ENCODE peak calls at places on chromosomes 6 and 20, in nine cellular contexts. R is upper lobe of right lung; C is left ventricle myocardium inferior; K is trophoblast cell; P is neuronal stem cell; A is testis; E is psoas muscle; O is CD8-positive, alpha-beta memory T cell; M is right atrium auricular region. Q is an unnamed sample.
A peak's percentile ranks its signal among the peaks of the same experiment; 100 is the strongest.

GRCh38 chr6:22828179-22829062 is 259.1 kb downstream of the HDGFL1 start:
- DNase-seq in R (no peak), C (no peak), K (peak; percentile 80), P (peak; percentile 36), A (peak; percentile 38), E (no peak), O (no peak), M (no peak), Q (peak; percentile 81)

GRCh38 chr6:3315068-3315467 is 56.3 kb downstream of the PSMG4 start:
- DNase-seq in R (no peak), C (no peak), K (no peak), P (no peak), A (no peak), E (peak; percentile 15), O (no peak), M (no peak), Q (peak; percentile 22)

GRCh38 chr6:167479967-167480653 is 155.2 kb downstream of the TTLL2 start:
- DNase-seq in R (no peak), C (no peak), K (no peak), P (no peak), A (no peak), E (no peak), O (no peak), M (no peak), Q (peak; percentile 46)

GRCh38 chr20:24492031-24492607 is 22.7 kb downstream of the SYNDIG1 start:
- DNase-seq in R (no peak), C (no peak), K (no peak), P (no peak), A (no peak), E (no peak), O (no peak), M (no peak), Q (peak; percentile 89)

GRCh38 chr6:169725270-169726048 is 1.2 kb upstream of the PHF10 start:
- DNase-seq in R (peak; percentile 75), C (peak; percentile 29), K (peak; percentile 85), P (peak; percentile 78), A (peak; percentile 77), E (peak; percentile 84), O (no peak), M (peak; percentile 83), Q (peak; percentile 82)

GRCh38 chr20:61959301-61959700 is 106.4 kb downstream of the TAF4 start:
- DNase-seq in R (peak; percentile 17), C (no peak), K (no peak), P (no peak), A (peak; percentile 89), E (no peak), O (no peak), M (no peak), Q (peak; percentile 81)

GRCh38 chr20:4325548-4326187 is 310.3 kb upstream of the RNF24 start:
- DNase-seq in R (no peak), C (peak; percentile 17), K (peak; percentile 52), P (no peak), A (peak; percentile 54), E (no peak), O (no peak), M (peak; percentile 30), Q (no peak)

GRCh38 chr6:116330511-116330910 is 40.2 kb upstream of the DSE start:
- DNase-seq in R (no peak), C (no peak), K (no peak), P (no peak), A (no peak), E (no peak), O (no peak), M (no peak), Q (no peak)

GRCh38 chr6:391559-392440 is at the start of gene IRF4:
- DNase-seq in R (no peak), C (no peak), K (no peak), P (peak; percentile 35), A (peak; percentile 55), E (peak; percentile 48), O (peak; percentile 25), M (no peak), Q (peak; percentile 84)

GRCh38 chr20:3929713-3930060 is 40.5 kb downstream of the PANK2 start:
- DNase-seq in R (no peak), C (no peak), K (no peak), P (no peak), A (no peak), E (no peak), O (no peak), M (no peak), Q (no peak)

GRCh38 chr20:16265334-16265733 is 307.9 kb downstream of the KIF16B start:
- DNase-seq in R (no peak), C (no peak), K (no peak), P (no peak), A (no peak), E (no peak), O (no peak), M (no peak), Q (peak; percentile 7)

GRCh38 chr6:1614767-1615650 is 5.3 kb downstream of the FOXC1 start:
- DNase-seq in R (no peak), C (no peak), K (no peak), P (no peak), A (no peak), E (peak; percentile 56), O (no peak), M (no peak), Q (peak; percentile 87)

GRCh38 chr6:73451166-73452106 is 661 bp downstream of the CGAS start:
- DNase-seq in R (peak; percentile 75), C (peak; percentile 32), K (no peak), P (no peak), A (peak; percentile 47), E (peak; percentile 59), O (peak; percentile 37), M (no peak), Q (peak; percentile 63)

GRCh38 chr6:79384845-79385244 is 150.4 kb upstream of the HMGN3 start:
- DNase-seq in R (peak; percentile 73), C (no peak), K (no peak), P (no peak), A (peak; percentile 15), E (no peak), O (no peak), M (no peak), Q (no peak)

GRCh38 chr6:6749791-6750434 is 161.4 kb downstream of the LY86 start:
- DNase-seq in R (peak; percentile 73), C (peak; percentile 44), K (peak; percentile 9), P (no peak), A (peak; percentile 84), E (peak; percentile 90), O (no peak), M (peak; percentile 85), Q (peak; percentile 85)

GRCh38 chr6:87210979-87211378 is 55.6 kb downstream of the ZNF292 start:
- DNase-seq in R (no peak), C (no peak), K (no peak), P (no peak), A (no peak), E (no peak), O (no peak), M (no peak), Q (peak; percentile 58)

GRCh38 chr6:45548657-45549515 is 171.2 kb upstream of the SUPT3H start:
- DNase-seq in R (no peak), C (no peak), K (no peak), P (no peak), A (no peak), E (no peak), O (no peak), M (no peak), Q (no peak)
- H3K4me1 ChIP-seq in R (no peaks in the 10 kb centered on the region), C (no peaks in the 10 kb centered on the region), K (no peaks in the 10 kb centered on the region), P (no peaks in the 10 kb centered on the region), A (peaks cover 8% of the 10 kb centered on the region), E (no peaks in the 10 kb centered on the region), O (no peaks in the 10 kb centered on the region), M (no peaks in the 10 kb centered on the region), Q (no peaks in the 10 kb centered on the region)

GRCh38 chr20:48766205-48766604 is 61.6 kb downstream of the PREX1 start:
- DNase-seq in R (no peak), C (no peak), K (no peak), P (no peak), A (no peak), E (no peak), O (no peak), M (no peak), Q (no peak)
- H3K4me3 ChIP-seq in R (no peak overlapping the region), C (no peak overlapping the region), K (no peak overlapping the region), P (no peak overlapping the region), A (no peak overlapping the region), E (no peak overlapping the region), O (no peak overlapping the region), M (no peak overlapping the region), Q (no peak overlapping the region)

GRCh38 chr6:63742060-63742459 is 106.5 kb downstream of the PHF3 start:
- DNase-seq in R (no peak), C (no peak), K (no peak), P (no peak), A (no peak), E (no peak), O (no peak), M (no peak), Q (no peak)
- H3K4me1 ChIP-seq in R (no peaks in the 10 kb centered on the region), C (no peaks in the 10 kb centered on the region), K (no peaks in the 10 kb centered on the region), P (no peaks in the 10 kb centered on the region), A (no peaks in the 10 kb centered on the region), E (no peaks in the 10 kb centered on the region), O (no peaks in the 10 kb centered on the region), M (no peaks in the 10 kb centered on the region), Q (no peaks in the 10 kb centered on the region)

DNA sequence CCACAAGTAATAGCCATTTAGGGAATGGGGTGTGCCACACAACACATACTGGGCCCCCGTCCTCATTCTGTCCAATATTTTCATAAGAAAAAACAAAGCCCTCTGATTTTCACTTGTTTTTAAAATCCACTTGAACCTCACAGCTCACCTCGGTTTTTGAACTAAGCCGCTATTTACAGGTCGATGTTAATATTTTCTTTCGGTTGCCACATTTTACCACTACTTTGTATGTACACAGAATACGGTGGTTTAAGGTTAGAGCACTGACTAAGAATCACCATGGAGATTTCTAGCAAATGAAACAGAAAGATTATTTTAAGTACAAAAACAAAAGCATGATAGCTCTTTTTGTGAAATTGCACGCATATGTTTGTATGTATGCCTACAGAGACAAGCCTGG is 143.8 kb downstream of the UST start:
- DNase-seq in R (no peak), C (no peak), K (no peak), P (no peak), A (no peak), E (no peak), O (no peak), M (no peak), Q (no peak)
- H3K4me3 ChIP-seq in R (no peak overlapping the region), C (no peak overlapping the region), K (no peak overlapping the region), P (no peak overlapping the region), A (no peak overlapping the region), E (no peak overlapping the region), O (no peak overlapping the region), M (no peak overlapping the region), Q (no peak overlapping the region)

GRCh38 chr20:49914310-49915117 is 815 bp downstream of the SPATA2 start:
- DNase-seq in R (peak; percentile 52), C (no peak), K (peak; percentile 25), P (no peak), A (no peak), E (no peak), O (no peak), M (no peak), Q (peak; percentile 77)
- H3K4me1 ChIP-seq in R (peaks cover 22% of the 10 kb centered on the region), C (peaks cover 77% of the 10 kb centered on the region), K (peaks cover 6% of the 10 kb centered on the region), P (peaks cover 6% of the 10 kb centered on the region), A (peaks cover 30% of the 10 kb centered on the region), E (peaks cover 48% of the 10 kb centered on the region), O (peaks cover 36% of the 10 kb centered on the region), M (peaks cover 61% of the 10 kb centered on the region), Q (peaks cover 6% of the 10 kb centered on the region)

GRCh38 chr6:108176281-108177089 is 10.7 kb downstream of the NR2E1 start:
- DNase-seq in R (no peak), C (no peak), K (no peak), P (no peak), A (no peak), E (no peak), O (no peak), M (no peak), Q (no peak)
- H3K4me3 ChIP-seq in R (peak overlapping the region; percentile 31), C (peak overlapping the region; percentile 42), K (no peak overlapping the region), P (no peak overlapping the region), A (peak overlapping the region; percentile 12), E (peak overlapping the region; percentile 41), O (no peak overlapping the region), M (no peak overlapping the region), Q (peak overlapping the region; percentile 75)

GRCh38 chr20:17969276-17969883 is 562 bp downstream of the MGME1 start:
- DNase-seq in R (no peak), C (no peak), K (peak; percentile 48), P (no peak), A (peak; percentile 66), E (peak; percentile 72), O (peak; percentile 46), M (no peak), Q (peak; percentile 82)
- H3K4me1 ChIP-seq in R (peaks cover 66% of the 10 kb centered on the region), C (peaks cover 94% of the 10 kb centered on the region), K (peaks cover 10% of the 10 kb centered on the region), P (peaks cover 7% of the 10 kb centered on the region), A (peaks cover 42% of the 10 kb centered on the region), E (peaks cover 50% of the 10 kb centered on the region), O (peaks cover 55% of the 10 kb centered on the region), M (peaks cover 74% of the 10 kb centered on the region), Q (peaks cover 12% of the 10 kb centered on the region)

Q was measured in endodermal cell.